ENCODE peak calls at places on chromosomes 4 and X, in five cellular contexts. H is adrenal gland; X is ovary; U is effector memory CD4-positive, alpha-beta T cell; B is kidney epithelial cell. T is an unnamed sample.
A peak's percentile ranks its signal among the peaks of the same experiment; 100 is the strongest.

GRCh38 chr4:65918217-65918616 is 247.9 kb upstream of the EPHA5 start:
- DNase-seq in B (no peak), U (no peak), H (no peak), X (no peak), T (no peak)

GRCh38 chr4:187995322-187996207 is at the start of gene ZFP42:
- DNase-seq in H (no peak), X (no peak), B (no peak), U (no peak), T (no peak)

GRCh38 chrX:131677655-131678628 is 134.1 kb downstream of the OR13H1 start:
- DNase-seq in H (peak; percentile 26), X (peak; percentile 37), B (no peak), U (no peak), T (peak; percentile 44)

GRCh38 chr4:127783026-127783769 is 1.1 kb downstream of the HSPA4L start:
- DNase-seq in B (no peak), U (no peak), X (peak; percentile 81), H (peak; percentile 84), T (peak; percentile 44)

GRCh38 chr4:1246111-1246881 is 2.6 kb downstream of the CTBP1 start:
- DNase-seq in B (no peak), H (peak; percentile 14), X (peak; percentile 19), U (no peak), T (peak; percentile 19)

GRCh38 chr4:97153042-97153441 is 990.2 kb downstream of the STPG2 start:
- DNase-seq in H (no peak), X (no peak), B (peak; percentile 5), U (no peak), T (no peak)

GRCh38 chr4:170011921-170012628 is 14.1 kb downstream of the MFAP3L start:
- DNase-seq in H (no peak), X (no peak), B (no peak), U (no peak), T (no peak)

GRCh38 chr4:61533140-61533539 is 333.0 kb downstream of the ADGRL3 start:
- DNase-seq in X (no peak), U (no peak), H (no peak), B (peak; percentile 52), T (no peak)

GRCh38 chrX:150360331-150360730 is 2.8 kb upstream of the MAMLD1 start:
- DNase-seq in B (no peak), H (no peak), U (no peak), X (no peak), T (no peak)

GRCh38 chr4:87566276-87566675 is 37.1 kb upstream of the SPARCL1 start:
- DNase-seq in X (no peak), B (no peak), U (no peak), H (no peak), T (no peak)

GRCh38 chr4:9608300-9608699 is 164.1 kb downstream of the DEFB131A start:
- DNase-seq in U (no peak), X (no peak), H (no peak), B (no peak), T (no peak)

GRCh38 chr4:80322716-80323115 is 12.8 kb upstream of the CFAP299 start:
- DNase-seq in H (no peak), B (no peak), U (no peak), X (no peak), T (no peak)

GRCh38 chr4:114378306-114378903 is 220.2 kb upstream of the UGT8 start:
- DNase-seq in X (no peak), B (no peak), U (no peak), H (no peak), T (no peak)

GRCh38 chrX:46588263-46588662 is 14.7 kb downstream of the CHST7 start:
- DNase-seq in X (peak; percentile 50), U (no peak), H (peak; percentile 18), B (no peak), T (no peak)

GRCh38 chrX:44765556-44765955 is 78.3 kb upstream of the DUSP21 start:
- DNase-seq in B (no peak), U (no peak), X (no peak), H (no peak), T (no peak)

GRCh38 chr4:6568689-6569332 is 6.2 kb upstream of the MAN2B2 start:
- DNase-seq in H (no peak), X (no peak), B (no peak), U (no peak), T (no peak)

GRCh38 chrX:13506574-13506973 is 62.8 kb upstream of the EGFL6 start:
- DNase-seq in H (no peak), X (peak; percentile 53), U (peak; percentile 22), B (no peak), T (peak; percentile 43)

GRCh38 chrX:66110112-66110511 is 53.9 kb upstream of the HEPH start:
- DNase-seq in B (no peak), X (no peak), H (no peak), U (no peak), T (no peak)

GRCh38 chr4:57318694-57319093 is 208.5 kb upstream of the IGFBP7 start:
- DNase-seq in X (no peak), H (no peak), U (no peak), B (no peak), T (no peak)

GRCh38 chr4:75655562-75655961 is 17.6 kb downstream of the G3BP2 start:
- DNase-seq in X (no peak), H (no peak), U (no peak), B (no peak), T (no peak)

GRCh38 chr4:75659512-75660031 is 13.6 kb downstream of the G3BP2 start:
- DNase-seq in U (no peak), X (no peak), H (no peak), B (no peak), T (no peak)

GRCh38 chr4:75654905-75655304 is 18.3 kb downstream of the G3BP2 start:
- DNase-seq in X (no peak), U (no peak), B (no peak), H (no peak), T (no peak)

GRCh38 chr4:75658881-75659280 is 14.3 kb downstream of the G3BP2 start:
- DNase-seq in X (no peak), U (no peak), H (no peak), B (no peak), T (no peak)

GRCh38 chr4:75653845-75654503 is 19.2 kb downstream of the G3BP2 start:
- DNase-seq in H (no peak), U (no peak), X (no peak), B (no peak), T (no peak)
- H3K36me3 ChIP-seq in H (no peaks in the 10 kb centered on the region), U (peaks cover 60% of the 10 kb centered on the region), X (no peaks in the 10 kb centered on the region), B (no peaks in the 10 kb centered on the region), T (peaks cover 70% of the 10 kb centered on the region)

DNA sequence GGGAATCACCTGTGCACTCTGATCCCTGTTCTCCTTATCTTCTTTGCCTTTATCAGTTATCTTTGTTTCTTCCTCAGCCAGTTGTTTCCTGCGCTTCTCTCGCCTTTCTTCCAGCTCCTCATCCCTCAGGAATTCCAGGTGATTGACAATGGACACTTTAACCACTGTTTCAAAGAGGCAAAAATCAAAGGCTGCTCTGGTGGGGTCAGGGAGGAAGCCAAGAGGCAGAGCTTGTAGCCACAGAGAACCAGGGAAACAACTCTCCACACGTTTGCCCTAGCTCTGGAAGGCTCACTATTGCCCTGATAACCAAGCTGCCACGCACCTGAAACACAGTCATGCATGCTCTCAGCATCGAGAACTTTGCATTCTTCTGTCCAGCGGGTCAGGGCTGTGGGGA is 124.5 kb upstream of the HSD17B10 start:
- DNase-seq in H (no peak), X (no peak), U (no peak), B (no peak), T (no peak)
- H3K36me3 ChIP-seq in H (no peaks in the 10 kb centered on the region), X (no peaks in the 10 kb centered on the region), U (peaks cover 82% of the 10 kb centered on the region), B (peaks cover 1% of the 10 kb centered on the region), T (peaks cover 87% of the 10 kb centered on the region)

GRCh38 chr4:89438102-89438831 is 130.7 kb upstream of the GPRIN3 start:
- DNase-seq in H (peak; percentile 60), X (no peak), U (peak; percentile 21), B (no peak), T (peak; percentile 51)

GRCh38 chr4:89439533-89439932 is 131.9 kb upstream of the GPRIN3 start:
- DNase-seq in B (no peak), U (no peak), X (no peak), H (no peak), T (no peak)

DNA sequence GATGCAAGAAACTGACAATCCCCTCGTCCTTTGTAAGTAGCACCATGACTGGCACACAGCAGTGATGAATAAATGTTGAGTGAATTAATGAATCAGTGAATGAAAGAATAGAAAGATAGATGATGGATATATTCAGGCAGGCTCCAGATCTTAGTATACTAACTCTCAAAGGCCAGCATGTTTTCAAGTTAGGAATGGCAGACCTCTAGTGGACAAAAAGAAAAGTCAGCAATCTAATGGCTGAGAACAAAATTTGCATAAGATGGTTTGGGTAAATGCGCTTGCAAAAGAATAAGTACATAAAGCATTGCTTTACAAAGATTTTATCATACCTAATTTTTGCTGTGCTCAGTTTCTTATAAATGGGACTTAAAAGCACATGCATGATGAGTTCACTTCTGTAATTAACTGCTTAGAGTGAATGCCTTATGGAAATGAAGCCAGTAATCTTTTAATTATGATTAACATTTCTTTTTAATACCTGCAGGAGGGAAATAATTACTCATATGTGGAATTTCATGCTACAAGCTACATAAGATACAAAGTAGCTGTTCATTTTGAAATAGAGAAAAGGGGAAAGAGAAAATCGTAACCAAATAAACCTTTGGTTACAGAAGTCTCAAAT is 126.9 kb upstream of the GPRIN3 start:
- DNase-seq in B (no peak), U (no peak), H (no peak), X (no peak), T (no peak)
- H3K36me3 ChIP-seq in B (no peaks in the 10 kb centered on the region), U (no peaks in the 10 kb centered on the region), H (no peaks in the 10 kb centered on the region), X (no peaks in the 10 kb centered on the region), T (no peaks in the 10 kb centered on the region)

GRCh38 chrX:31213941-31214340 is 142.1 kb upstream of the FTHL17 start:
- DNase-seq in U (no peak), B (no peak), H (no peak), X (no peak), T (peak; percentile 10)

GRCh38 chrX:31212856-31213748 is 141.3 kb upstream of the FTHL17 start:
- DNase-seq in H (no peak), U (no peak), X (no peak), B (no peak), T (no peak)

DNA sequence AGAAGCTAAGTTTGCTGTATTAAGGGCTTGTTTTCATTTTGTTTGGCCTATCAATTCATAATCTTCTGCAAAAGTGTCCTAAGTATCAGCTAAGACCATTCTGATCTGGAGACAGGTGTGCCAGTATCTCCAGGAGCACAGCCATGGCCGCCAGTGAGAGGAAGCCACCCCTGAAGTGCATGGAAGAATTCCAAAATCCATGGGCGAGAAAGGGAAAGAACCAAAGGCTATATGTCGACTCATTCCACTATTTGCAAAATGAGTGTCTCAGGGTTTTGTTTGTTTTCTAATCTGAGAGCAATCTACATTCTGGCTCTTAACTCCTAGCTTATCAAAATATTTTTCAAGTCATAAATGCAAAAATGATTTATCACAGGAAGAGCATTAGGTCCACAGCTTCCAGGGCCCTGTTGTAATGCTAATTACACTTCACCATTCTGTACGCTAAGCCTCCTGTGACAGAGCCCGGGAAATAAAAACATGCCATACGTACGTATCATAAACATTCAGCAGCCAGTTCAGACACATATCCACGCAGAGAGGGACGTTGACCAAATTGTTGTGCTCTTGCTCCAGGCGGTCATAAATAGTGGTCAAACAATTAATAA is 137.3 kb upstream of the FTHL17 start:
- DNase-seq in X (no peak), U (no peak), B (no peak), H (no peak), T (no peak)
- H3K36me3 ChIP-seq in X (no peaks in the 10 kb centered on the region), U (no peaks in the 10 kb centered on the region), B (no peaks in the 10 kb centered on the region), H (no peaks in the 10 kb centered on the region), T (no peaks in the 10 kb centered on the region)

GRCh38 chrX:7244400-7244799 is 96.4 kb upstream of the PUDP start:
- DNase-seq in H (no peak), B (no peak), X (no peak), U (no peak), T (no peak)
- H3K36me3 ChIP-seq in H (no peaks in the 10 kb centered on the region), B (no peaks in the 10 kb centered on the region), X (no peaks in the 10 kb centered on the region), U (no peaks in the 10 kb centered on the region), T (no peaks in the 10 kb centered on the region)

GRCh38 chr4:55896622-55897021 is 43.2 kb downstream of the EXOC1 start:
- DNase-seq in X (no peak), B (no peak), U (no peak), H (no peak), T (no peak)
- H3K36me3 ChIP-seq in X (no peaks in the 10 kb centered on the region), B (no peaks in the 10 kb centered on the region), U (peaks cover 13% of the 10 kb centered on the region), H (no peaks in the 10 kb centered on the region), T (no peaks in the 10 kb centered on the region)